ENCODE peak calls at places on chromosomes 12 and 14, in nine cellular contexts. One of them, this sample, is unnamed.

GRCh38 chr12:53795927-53796326 is 44.1 kb upstream of the CISTR start:
- DNase-seq in left ventricle myocardium inferior: no peak
- DNase-seq in AG04449: no peak
- DNase-seq in hippocampal formation: peak
- DNase-seq in AG08395: no peak
- DNase-seq in activated effector memory CD4-positive, alpha-beta T cell treated with Interleukin-2 at 50 U/mL for 16 hours: no peak
- DNase-seq in GM23248: no peak
- DNase-seq in AG04450: no peak
- DNase-seq in AG20443: no peak
- DNase-seq in this sample: no peak

GRCh38 chr12:31897791-31898503 is 61.3 kb upstream of the RESF1 start:
- DNase-seq in activated effector memory CD4-positive, alpha-beta T cell treated with Interleukin-2 at 50 U/mL for 16 hours: no peak
- DNase-seq in AG20443: peak
- DNase-seq in hippocampal formation: no peak
- DNase-seq in AG08395: no peak
- DNase-seq in AG04449: no peak
- DNase-seq in left ventricle myocardium inferior: peak
- DNase-seq in GM23248: peak
- DNase-seq in AG04450: no peak
- DNase-seq in this sample: no peak

GRCh38 chr14:66495214-66496098 is 9.3 kb downstream of the CCDC196 start:
- DNase-seq in activated effector memory CD4-positive, alpha-beta T cell treated with Interleukin-2 at 50 U/mL for 16 hours: no peak
- DNase-seq in AG04449: no peak
- DNase-seq in GM23248: peak
- DNase-seq in hippocampal formation: peak
- DNase-seq in left ventricle myocardium inferior: no peak
- DNase-seq in AG08395: peak
- DNase-seq in AG04450: peak
- DNase-seq in AG20443: peak
- DNase-seq in this sample: peak

GRCh38 chr14:103679351-103679750 is 35.9 kb downstream of the XRCC3 start:
- DNase-seq in AG04449: no peak
- DNase-seq in GM23248: peak
- DNase-seq in activated effector memory CD4-positive, alpha-beta T cell treated with Interleukin-2 at 50 U/mL for 16 hours: no peak
- DNase-seq in AG04450: no peak
- DNase-seq in hippocampal formation: no peak
- DNase-seq in left ventricle myocardium inferior: no peak
- DNase-seq in AG08395: peak
- DNase-seq in AG20443: peak
- DNase-seq in this sample: no peak

GRCh38 chr12:47950856-47951468 is 12.4 kb upstream of the TMEM106C start:
- DNase-seq in hippocampal formation: no peak
- DNase-seq in GM23248: peak
- DNase-seq in AG04450: no peak
- DNase-seq in AG08395: no peak
- DNase-seq in AG20443: no peak
- DNase-seq in AG04449: no peak
- DNase-seq in activated effector memory CD4-positive, alpha-beta T cell treated with Interleukin-2 at 50 U/mL for 16 hours: no peak
- DNase-seq in left ventricle myocardium inferior: no peak
- DNase-seq in this sample: no peak

GRCh38 chr14:30223385-30223785 is 295.7 kb upstream of the PRKD1 start:
- DNase-seq in left ventricle myocardium inferior: peak
- DNase-seq in activated effector memory CD4-positive, alpha-beta T cell treated with Interleukin-2 at 50 U/mL for 16 hours: no peak
- DNase-seq in AG20443: peak
- DNase-seq in GM23248: peak
- DNase-seq in AG04450: peak
- DNase-seq in AG04449: no peak
- DNase-seq in AG08395: peak
- DNase-seq in hippocampal formation: no peak
- DNase-seq in this sample: peak

GRCh38 chr12:11686135-11686534 is 36.7 kb downstream of the ETV6 start:
- DNase-seq in activated effector memory CD4-positive, alpha-beta T cell treated with Interleukin-2 at 50 U/mL for 16 hours: no peak
- DNase-seq in hippocampal formation: no peak
- DNase-seq in AG04449: no peak
- DNase-seq in AG08395: no peak
- DNase-seq in left ventricle myocardium inferior: no peak
- DNase-seq in GM23248: no peak
- DNase-seq in AG20443: no peak
- DNase-seq in AG04450: no peak
- DNase-seq in this sample: no peak

GRCh38 chr12:91250273-91250672 is 67.7 kb upstream of the DCN start:
- DNase-seq in AG04449: no peak
- DNase-seq in AG08395: peak
- DNase-seq in hippocampal formation: no peak
- DNase-seq in left ventricle myocardium inferior: no peak
- DNase-seq in AG04450: no peak
- DNase-seq in activated effector memory CD4-positive, alpha-beta T cell treated with Interleukin-2 at 50 U/mL for 16 hours: no peak
- DNase-seq in AG20443: no peak
- DNase-seq in GM23248: peak
- DNase-seq in this sample: no peak

GRCh38 chr12:125166046-125166445 is 100.8 kb downstream of the AACS start:
- DNase-seq in left ventricle myocardium inferior: no peak
- DNase-seq in hippocampal formation: no peak
- DNase-seq in activated effector memory CD4-positive, alpha-beta T cell treated with Interleukin-2 at 50 U/mL for 16 hours: no peak
- DNase-seq in AG04450: no peak
- DNase-seq in AG08395: no peak
- DNase-seq in AG20443: no peak
- DNase-seq in GM23248: no peak
- DNase-seq in AG04449: no peak
- DNase-seq in this sample: no peak

GRCh38 chr14:75439989-75440388 is 12.2 kb downstream of the JDP2 start:
- DNase-seq in activated effector memory CD4-positive, alpha-beta T cell treated with Interleukin-2 at 50 U/mL for 16 hours: no peak
- DNase-seq in AG20443: no peak
- DNase-seq in left ventricle myocardium inferior: no peak
- DNase-seq in hippocampal formation: peak
- DNase-seq in AG04450: no peak
- DNase-seq in AG08395: no peak
- DNase-seq in GM23248: no peak
- DNase-seq in AG04449: no peak
- DNase-seq in this sample: no peak

GRCh38 chr14:89578048-89578619 is 161.1 kb upstream of the FOXN3 start:
- DNase-seq in activated effector memory CD4-positive, alpha-beta T cell treated with Interleukin-2 at 50 U/mL for 16 hours: no peak
- DNase-seq in AG04449: no peak
- DNase-seq in left ventricle myocardium inferior: no peak
- DNase-seq in AG20443: peak
- DNase-seq in AG04450: peak
- DNase-seq in hippocampal formation: no peak
- DNase-seq in AG08395: peak
- DNase-seq in GM23248: peak
- DNase-seq in this sample: no peak

GRCh38 chr12:43072431-43072830 is 479.6 kb downstream of the ADAMTS20 start:
- DNase-seq in hippocampal formation: no peak
- DNase-seq in AG04450: no peak
- DNase-seq in AG04449: no peak
- DNase-seq in AG08395: no peak
- DNase-seq in left ventricle myocardium inferior: no peak
- DNase-seq in AG20443: no peak
- DNase-seq in activated effector memory CD4-positive, alpha-beta T cell treated with Interleukin-2 at 50 U/mL for 16 hours: no peak
- DNase-seq in GM23248: no peak
- DNase-seq in this sample: no peak

GRCh38 chr12:115388139-115388538 is 704.2 kb upstream of the TBX3 start:
- DNase-seq in GM23248: no peak
- DNase-seq in AG04450: no peak
- DNase-seq in activated effector memory CD4-positive, alpha-beta T cell treated with Interleukin-2 at 50 U/mL for 16 hours: no peak
- DNase-seq in AG04449: no peak
- DNase-seq in AG08395: no peak
- DNase-seq in left ventricle myocardium inferior: no peak
- DNase-seq in hippocampal formation: no peak
- DNase-seq in AG20443: no peak
- DNase-seq in this sample: no peak

GRCh38 chr12:95974358-95974757 is 21.8 kb downstream of the HAL start:
- DNase-seq in hippocampal formation: no peak
- DNase-seq in left ventricle myocardium inferior: no peak
- DNase-seq in AG04450: no peak
- DNase-seq in AG04449: no peak
- DNase-seq in GM23248: no peak
- DNase-seq in AG20443: no peak
- DNase-seq in AG08395: no peak
- DNase-seq in activated effector memory CD4-positive, alpha-beta T cell treated with Interleukin-2 at 50 U/mL for 16 hours: no peak
- DNase-seq in this sample: no peak

GRCh38 chr12:57467212-57467874 is 7.8 kb downstream of the GLI1 start:
- DNase-seq in AG20443: no peak
- DNase-seq in AG08395: no peak
- DNase-seq in AG04449: no peak
- DNase-seq in AG04450: no peak
- DNase-seq in left ventricle myocardium inferior: no peak
- DNase-seq in GM23248: no peak
- DNase-seq in hippocampal formation: no peak
- DNase-seq in activated effector memory CD4-positive, alpha-beta T cell treated with Interleukin-2 at 50 U/mL for 16 hours: no peak
- DNase-seq in this sample: no peak

This sample was measured in astrocyte of the cerebellum.